ENCODE peak calls at places on chromosome 3, in nine cellular contexts. N is mucosa of descending colon, M is A549, I is hepatocyte, W is bronchial epithelial cell, V is iPS DF 6.9, S is dorsolateral prefrontal cortex, P is heart left ventricle, A is adrenal gland. J is an unnamed sample.

GRCh38 chr3:142866841-142867631 is 21.8 kb downstream of the PCOLCE2 start:
- DNase-seq in N (no peak), I (peak; percentile 60), P (no peak), M (no peak), W (peak; percentile 80), V (peak; percentile 84), S (no peak), A (no peak), J (no peak)

GRCh38 chr3:188854395-188855149 is 317.2 kb upstream of the TPRG1 start:
- DNase-seq in A (peak; percentile 28), S (no peak), I (no peak), W (peak; percentile 94), P (no peak), V (no peak), N (no peak), M (no peak), J (peak; percentile 57)

GRCh38 chr3:143128212-143128611 is 8.6 kb downstream of the CHST2 start:
- DNase-seq in N (no peak), I (no peak), W (no peak), S (no peak), M (no peak), P (no peak), V (no peak), A (no peak), J (no peak)

GRCh38 chr3:60746043-60746638 is 505.1 kb downstream of the FHIT start:
- DNase-seq in M (no peak), S (no peak), I (no peak), W (no peak), V (no peak), N (no peak), P (no peak), A (no peak), J (no peak)

GRCh38 chr3:31695280-31696008 is 162.7 kb downstream of the STT3B start:
- DNase-seq in N (no peak), A (no peak), V (no peak), W (no peak), S (no peak), P (no peak), I (peak; percentile 38), M (no peak), J (no peak)

GRCh38 chr3:136343446-136343845 is 93.3 kb downstream of the PCCB start:
- DNase-seq in W (no peak), V (no peak), A (no peak), S (no peak), I (peak; percentile 45), M (no peak), N (no peak), P (no peak), J (no peak)

GRCh38 chr3:157499342-157499963 is 3.8 kb downstream of the VEPH1 start:
- DNase-seq in M (no peak), N (peak; percentile 69), P (no peak), V (peak; percentile 64), I (peak; percentile 82), W (peak; percentile 43), A (peak; percentile 73), S (no peak), J (peak; percentile 26)

GRCh38 chr3:155106059-155106458 is 25.9 kb downstream of the MME start:
- DNase-seq in P (no peak), S (no peak), A (no peak), M (no peak), I (no peak), V (no peak), W (no peak), N (no peak), J (no peak)

GRCh38 chr3:187522293-187522692 is 147.9 kb downstream of the SST start:
- DNase-seq in V (no peak), P (no peak), S (no peak), M (no peak), A (no peak), I (no peak), W (no peak), N (no peak), J (no peak)

GRCh38 chr3:107579372-107579771 is 56.6 kb downstream of the BBX start:
- DNase-seq in I (no peak), N (no peak), A (no peak), S (no peak), V (no peak), M (no peak), W (no peak), P (no peak), J (no peak)

GRCh38 chr3:149465351-149465883 is 9.1 kb upstream of the TM4SF4 start:
- DNase-seq in N (no peak), I (no peak), M (no peak), W (no peak), V (no peak), P (no peak), S (no peak), A (peak; percentile 26), J (no peak)

GRCh38 chr3:127732879-127733350 is 60.2 kb downstream of the ABTB1 start:
- DNase-seq in V (no peak), M (no peak), N (no peak), A (peak; percentile 38), S (no peak), I (no peak), P (no peak), W (no peak), J (peak; percentile 29)

GRCh38 chr3:100994809-100995208 is 1.6 kb upstream of the ABI3BP start:
- DNase-seq in N (no peak), S (no peak), M (no peak), I (no peak), P (no peak), W (no peak), A (no peak), V (no peak), J (no peak)

GRCh38 chr3:100988080-100988479 is 5.1 kb downstream of the ABI3BP start:
- DNase-seq in W (no peak), P (no peak), M (no peak), V (no peak), S (no peak), A (no peak), I (no peak), N (peak; percentile 22), J (no peak)

GRCh38 chr3:100994187-100994586 is 966 bp upstream of the ABI3BP start:
- DNase-seq in S (no peak), A (no peak), W (no peak), V (no peak), M (no peak), P (no peak), N (no peak), I (no peak), J (no peak)

GRCh38 chr3:100992086-100993033 is 861 bp downstream of the ABI3BP start:
- DNase-seq in N (no peak), S (no peak), P (no peak), V (no peak), M (no peak), I (peak; percentile 49), A (no peak), W (peak; percentile 47), J (no peak)

DNA sequence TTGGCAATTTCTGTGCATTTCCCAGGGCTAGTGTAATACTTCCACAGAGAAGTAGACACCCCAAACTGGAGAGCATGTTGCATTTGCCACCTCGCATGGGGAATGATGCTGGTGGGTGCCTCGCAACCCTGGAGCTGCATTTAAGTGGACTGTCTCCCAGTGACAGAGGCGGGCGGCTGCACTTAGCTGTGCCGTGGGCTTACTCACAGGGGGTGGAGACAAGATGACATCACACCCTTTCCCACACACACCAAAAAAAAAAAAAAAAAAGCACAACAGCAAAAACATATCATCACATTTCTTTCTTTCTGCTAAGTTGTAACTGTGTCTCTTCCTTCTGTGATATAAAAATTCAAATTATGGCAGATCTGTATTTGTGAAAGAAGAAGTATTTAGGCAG is at the start of gene ABI3BP:
- DNase-seq in S (no peak), A (peak; percentile 78), V (no peak), P (peak; percentile 54), W (peak; percentile 86), M (peak; percentile 41), N (peak; percentile 44), I (peak; percentile 86), J (peak; percentile 76)
- H3K4me3 ChIP-seq in S (peak within 1 kb of the TSS; percentile 50), A (no peak within 1 kb of the TSS), V (no peak within 1 kb of the TSS), P (peak within 1 kb of the TSS; percentile 61), W (no peak within 1 kb of the TSS), M (peak within 1 kb of the TSS; percentile 37), N (no peak within 1 kb of the TSS), I (peak within 1 kb of the TSS; percentile 3), J (peak within 1 kb of the TSS; percentile 12)

DNA sequence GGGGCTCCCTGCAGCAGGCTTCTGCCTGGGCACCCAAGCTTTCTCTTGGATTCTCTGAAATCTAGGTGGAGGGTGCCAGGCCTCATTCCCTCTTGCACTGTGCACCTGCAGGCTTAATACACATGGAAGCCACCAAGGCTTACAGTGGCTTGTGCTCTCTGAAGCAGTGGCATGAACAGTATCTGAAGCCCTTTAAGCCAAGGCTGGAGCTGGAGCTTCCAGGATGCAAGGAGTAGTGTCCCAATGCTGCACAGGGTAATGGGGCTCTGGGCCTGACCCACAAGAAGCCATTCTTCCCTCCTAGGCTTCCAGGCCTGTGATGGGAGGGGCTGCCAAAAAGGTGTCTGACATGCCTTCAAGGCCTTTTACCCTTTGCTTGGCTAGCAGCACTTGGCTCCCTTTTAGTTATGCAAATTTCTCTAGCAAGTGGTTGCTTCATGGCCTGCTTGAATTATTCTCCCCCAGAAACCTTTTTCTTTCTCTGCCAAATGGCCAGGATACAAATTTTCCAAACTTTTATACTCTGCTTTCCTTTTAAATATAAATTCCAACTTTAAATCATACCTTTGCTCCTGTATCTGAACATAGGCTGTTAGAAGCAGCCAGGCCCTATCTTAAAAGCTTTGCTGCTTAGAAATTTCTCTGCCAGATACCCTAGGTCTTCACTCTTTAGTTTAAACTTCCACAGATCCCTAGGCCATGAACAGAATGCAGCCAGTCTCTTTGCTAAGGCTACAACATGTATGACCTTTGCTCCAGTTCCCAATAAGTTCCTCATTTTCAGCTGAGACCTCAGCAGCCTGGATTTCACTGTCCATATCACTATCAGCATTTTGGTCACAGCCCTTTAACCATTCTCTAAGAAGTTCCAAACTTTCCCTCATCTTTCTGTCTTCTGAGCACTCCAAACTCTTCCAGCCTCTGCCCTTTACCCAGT is 201.1 kb upstream of the LRRFIP2 start:
- DNase-seq in W (no peak), N (no peak), S (no peak), P (no peak), A (peak; percentile 20), M (no peak), I (no peak), V (peak; percentile 9), J (no peak)
- H3K4me3 ChIP-seq in W (no peak overlapping the region), N (no peak overlapping the region), S (no peak overlapping the region), P (no peak overlapping the region), A (no peak overlapping the region), M (no peak overlapping the region), I (no peak overlapping the region), V (no peak overlapping the region), J (no peak overlapping the region)

GRCh38 chr3:79810529-79810928 is 42.7 kb upstream of the ROBO1 start:
- DNase-seq in V (no peak), I (no peak), S (no peak), N (no peak), W (no peak), M (no peak), P (no peak), A (no peak), J (no peak)
- H3K4me3 ChIP-seq in V (no peak overlapping the region), I (no peak overlapping the region), S (no peak overlapping the region), N (no peak overlapping the region), W (no peak overlapping the region), M (no peak overlapping the region), P (no peak overlapping the region), A (no peak overlapping the region), J (no peak overlapping the region)

GRCh38 chr3:87167634-87168456 is 59.3 kb upstream of the CHMP2B start:
- DNase-seq in A (peak; percentile 21), N (no peak), V (peak; percentile 20), I (peak; percentile 66), M (peak; percentile 2), S (no peak), P (no peak), W (peak; percentile 46), J (peak; percentile 16)
- H3K4me3 ChIP-seq in A (no peak overlapping the region), N (no peak overlapping the region), V (no peak overlapping the region), I (peak overlapping the region; percentile 4), M (peak overlapping the region; percentile 35), S (peak overlapping the region; percentile 54), P (peak overlapping the region; percentile 38), W (peak overlapping the region; percentile 1), J (peak overlapping the region; percentile 43)

GRCh38 chr3:148146947-148147346 is 550.8 kb upstream of the AGTR1 start:
- DNase-seq in A (no peak), P (no peak), W (peak; percentile 81), S (no peak), N (no peak), M (no peak), I (no peak), V (no peak), J (peak; percentile 67)
- H3K4me3 ChIP-seq in A (no peak overlapping the region), P (no peak overlapping the region), W (no peak overlapping the region), S (no peak overlapping the region), N (no peak overlapping the region), M (no peak overlapping the region), I (no peak overlapping the region), V (no peak overlapping the region), J (no peak overlapping the region)